ENCODE peak calls at places on chromosomes 1 and 21, in six cellular contexts. One of them, this sample, is unnamed.

GRCh38 chr1:4424766-4425165 is 229.6 kb upstream of the AJAP1 start:
- DNase-seq in germinal center: no peak
- DNase-seq in IMR-90: no peak
- DNase-seq in fibroblast of pulmonary artery: no peak
- DNase-seq in lung microvascular endothelial cell: no peak
- DNase-seq in fibroblast of mammary gland: no peak
- DNase-seq in this sample: no peak

GRCh38 chr21:29371464-29371863 is 72.7 kb downstream of the BACH1 start:
- DNase-seq in germinal center: no peak
- DNase-seq in IMR-90: no peak
- DNase-seq in fibroblast of pulmonary artery: no peak
- DNase-seq in lung microvascular endothelial cell: no peak
- DNase-seq in fibroblast of mammary gland: peak
- DNase-seq in this sample: no peak

GRCh38 chr1:65065535-65066378 is 82.2 kb upstream of the AK4 start:
- DNase-seq in germinal center: peak
- DNase-seq in IMR-90: no peak
- DNase-seq in fibroblast of pulmonary artery: no peak
- DNase-seq in lung microvascular endothelial cell: peak
- DNase-seq in fibroblast of mammary gland: no peak
- DNase-seq in this sample: no peak

GRCh38 chr1:173122344-173122880 is 71.7 kb upstream of the TNFSF18 start:
- DNase-seq in germinal center: no peak
- DNase-seq in IMR-90: peak
- DNase-seq in fibroblast of pulmonary artery: peak
- DNase-seq in lung microvascular endothelial cell: peak
- DNase-seq in fibroblast of mammary gland: peak
- DNase-seq in this sample: no peak

GRCh38 chr1:156476501-156477298 is 23.9 kb downstream of the MEF2D start:
- DNase-seq in germinal center: no peak
- DNase-seq in IMR-90: peak
- DNase-seq in fibroblast of pulmonary artery: peak
- DNase-seq in lung microvascular endothelial cell: peak
- DNase-seq in fibroblast of mammary gland: peak
- DNase-seq in this sample: no peak

GRCh38 chr1:156668801-156669637 is 8.2 kb downstream of the NES start:
- DNase-seq in germinal center: no peak
- DNase-seq in IMR-90: no peak
- DNase-seq in fibroblast of pulmonary artery: no peak
- DNase-seq in lung microvascular endothelial cell: no peak
- DNase-seq in fibroblast of mammary gland: no peak
- DNase-seq in this sample: no peak

GRCh38 chr21:26846036-26846931 is 1.1 kb upstream of the ADAMTS1 start:
- DNase-seq in germinal center: no peak
- DNase-seq in IMR-90: peak
- DNase-seq in fibroblast of pulmonary artery: peak
- DNase-seq in lung microvascular endothelial cell: peak
- DNase-seq in fibroblast of mammary gland: peak
- DNase-seq in this sample: peak

GRCh38 chr1:204523605-204524215 is 7.5 kb downstream of the MDM4 start:
- DNase-seq in germinal center: no peak
- DNase-seq in IMR-90: no peak
- DNase-seq in fibroblast of pulmonary artery: no peak
- DNase-seq in lung microvascular endothelial cell: no peak
- DNase-seq in fibroblast of mammary gland: peak
- DNase-seq in this sample: peak

GRCh38 chr1:239987103-239987745 is 104.5 kb upstream of the FMN2 start:
- DNase-seq in germinal center: no peak
- DNase-seq in IMR-90: peak
- DNase-seq in fibroblast of pulmonary artery: peak
- DNase-seq in lung microvascular endothelial cell: peak
- DNase-seq in fibroblast of mammary gland: peak
- DNase-seq in this sample: peak

GRCh38 chr1:115255154-115255553 is 82.9 kb downstream of the NGF start:
- DNase-seq in germinal center: no peak
- DNase-seq in IMR-90: no peak
- DNase-seq in fibroblast of pulmonary artery: peak
- DNase-seq in lung microvascular endothelial cell: no peak
- DNase-seq in fibroblast of mammary gland: peak
- DNase-seq in this sample: no peak

GRCh38 chr21:43203523-43204080 is 34.8 kb downstream of the CRYAA start:
- DNase-seq in germinal center: no peak
- DNase-seq in IMR-90: no peak
- DNase-seq in fibroblast of pulmonary artery: no peak
- DNase-seq in lung microvascular endothelial cell: no peak
- DNase-seq in fibroblast of mammary gland: no peak
- DNase-seq in this sample: no peak

GRCh38 chr1:181918893-181919728 is 142.4 kb downstream of the ZNF648 start:
- DNase-seq in germinal center: no peak
- DNase-seq in IMR-90: no peak
- DNase-seq in fibroblast of pulmonary artery: no peak
- DNase-seq in lung microvascular endothelial cell: no peak
- DNase-seq in fibroblast of mammary gland: no peak
- DNase-seq in this sample: no peak

GRCh38 chr1:200638073-200638472 is 17.5 kb upstream of the KIF14 start:
- DNase-seq in germinal center: no peak
- DNase-seq in IMR-90: no peak
- DNase-seq in fibroblast of pulmonary artery: no peak
- DNase-seq in lung microvascular endothelial cell: no peak
- DNase-seq in fibroblast of mammary gland: no peak
- DNase-seq in this sample: no peak

GRCh38 chr1:248243204-248243603 is 12.0 kb downstream of the OR2M4 start:
- DNase-seq in germinal center: peak
- DNase-seq in IMR-90: peak
- DNase-seq in fibroblast of pulmonary artery: peak
- DNase-seq in lung microvascular endothelial cell: peak
- DNase-seq in fibroblast of mammary gland: peak
- DNase-seq in this sample: peak

GRCh38 chr1:174158767-174159252 is 510 bp upstream of the RABGAP1L start:
- DNase-seq in germinal center: peak
- DNase-seq in IMR-90: no peak
- DNase-seq in fibroblast of pulmonary artery: no peak
- DNase-seq in lung microvascular endothelial cell: no peak
- DNase-seq in fibroblast of mammary gland: no peak
- DNase-seq in this sample: no peak

GRCh38 chr1:203702130-203702577 is 62.8 kb upstream of the LAX1 start:
- DNase-seq in germinal center: peak
- DNase-seq in IMR-90: peak
- DNase-seq in fibroblast of pulmonary artery: peak
- DNase-seq in lung microvascular endothelial cell: peak
- DNase-seq in fibroblast of mammary gland: peak
- DNase-seq in this sample: peak

GRCh38 chr1:68078647-68079046 is 28.2 kb upstream of the DIRAS3 start:
- DNase-seq in germinal center: no peak
- DNase-seq in IMR-90: no peak
- DNase-seq in fibroblast of pulmonary artery: no peak
- DNase-seq in lung microvascular endothelial cell: no peak
- DNase-seq in fibroblast of mammary gland: no peak
- DNase-seq in this sample: no peak

GRCh38 chr1:54548389-54549044 is 489 bp downstream of the ACOT11 start:
- DNase-seq in germinal center: no peak
- DNase-seq in IMR-90: no peak
- DNase-seq in fibroblast of pulmonary artery: no peak
- DNase-seq in lung microvascular endothelial cell: no peak
- DNase-seq in fibroblast of mammary gland: no peak
- DNase-seq in this sample: no peak

GRCh38 chr1:230310381-230311163 is 115.6 kb downstream of the PGBD5 start:
- DNase-seq in germinal center: peak
- DNase-seq in IMR-90: peak
- DNase-seq in fibroblast of pulmonary artery: peak
- DNase-seq in lung microvascular endothelial cell: peak
- DNase-seq in fibroblast of mammary gland: peak
- DNase-seq in this sample: peak

GRCh38 chr1:108077991-108078390 is 113.0 kb upstream of the VAV3 start:
- DNase-seq in germinal center: no peak
- DNase-seq in IMR-90: no peak
- DNase-seq in fibroblast of pulmonary artery: no peak
- DNase-seq in lung microvascular endothelial cell: no peak
- DNase-seq in fibroblast of mammary gland: no peak
- DNase-seq in this sample: no peak

GRCh38 chr1:230396966-230397365 is 29.2 kb downstream of the PGBD5 start:
- DNase-seq in germinal center: no peak
- DNase-seq in IMR-90: no peak
- DNase-seq in fibroblast of pulmonary artery: no peak
- DNase-seq in lung microvascular endothelial cell: no peak
- DNase-seq in fibroblast of mammary gland: no peak
- DNase-seq in this sample: no peak

GRCh38 chr21:38212716-38213115 is 44.1 kb upstream of the KCNJ15 start:
- DNase-seq in germinal center: no peak
- DNase-seq in IMR-90: no peak
- DNase-seq in fibroblast of pulmonary artery: no peak
- DNase-seq in lung microvascular endothelial cell: no peak
- DNase-seq in fibroblast of mammary gland: no peak
- DNase-seq in this sample: no peak

GRCh38 chr1:214271174-214271858 is 9.6 kb upstream of the SMYD2 start:
- DNase-seq in germinal center: no peak
- DNase-seq in IMR-90: no peak
- DNase-seq in fibroblast of pulmonary artery: no peak
- DNase-seq in lung microvascular endothelial cell: peak
- DNase-seq in fibroblast of mammary gland: no peak
- DNase-seq in this sample: no peak

GRCh38 chr1:185861630-185862029 is 127.4 kb downstream of the HMCN1 start:
- DNase-seq in germinal center: no peak
- DNase-seq in IMR-90: peak
- DNase-seq in fibroblast of pulmonary artery: peak
- DNase-seq in lung microvascular endothelial cell: peak
- DNase-seq in fibroblast of mammary gland: peak
- DNase-seq in this sample: no peak

GRCh38 chr1:116001739-116002487 is 25.6 kb downstream of the SLC22A15 start:
- DNase-seq in germinal center: no peak
- DNase-seq in IMR-90: no peak
- DNase-seq in fibroblast of pulmonary artery: no peak
- DNase-seq in lung microvascular endothelial cell: no peak
- DNase-seq in fibroblast of mammary gland: peak
- DNase-seq in this sample: peak

GRCh38 chr1:97845805-97846204 is 75.0 kb downstream of the DPYD start:
- DNase-seq in germinal center: no peak
- DNase-seq in IMR-90: no peak
- DNase-seq in fibroblast of pulmonary artery: no peak
- DNase-seq in lung microvascular endothelial cell: no peak
- DNase-seq in fibroblast of mammary gland: no peak
- DNase-seq in this sample: no peak

GRCh38 chr1:58585591-58586151 is 8.6 kb upstream of the TACSTD2 start:
- DNase-seq in germinal center: no peak
- DNase-seq in IMR-90: peak
- DNase-seq in fibroblast of pulmonary artery: peak
- DNase-seq in lung microvascular endothelial cell: no peak
- DNase-seq in fibroblast of mammary gland: peak
- DNase-seq in this sample: peak

GRCh38 chr1:47708658-47709301 is 270.9 kb downstream of the FOXD2 start:
- DNase-seq in germinal center: peak
- DNase-seq in IMR-90: no peak
- DNase-seq in fibroblast of pulmonary artery: no peak
- DNase-seq in lung microvascular endothelial cell: no peak
- DNase-seq in fibroblast of mammary gland: no peak
- DNase-seq in this sample: no peak

GRCh38 chr1:32364836-32365235 is 2.5 kb downstream of the TSSK3 start:
- DNase-seq in germinal center: no peak
- DNase-seq in IMR-90: no peak
- DNase-seq in fibroblast of pulmonary artery: no peak
- DNase-seq in lung microvascular endothelial cell: no peak
- DNase-seq in fibroblast of mammary gland: no peak
- DNase-seq in this sample: no peak

GRCh38 chr1:232333419-232333767 is 296.5 kb downstream of the SIPA1L2 start:
- DNase-seq in germinal center: no peak
- DNase-seq in IMR-90: no peak
- DNase-seq in fibroblast of pulmonary artery: no peak
- DNase-seq in lung microvascular endothelial cell: no peak
- DNase-seq in fibroblast of mammary gland: no peak
- DNase-seq in this sample: no peak

GRCh38 chr1:23793018-23793781 is 2.3 kb downstream of the LYPLA2 start:
- DNase-seq in germinal center: no peak
- DNase-seq in IMR-90: no peak
- DNase-seq in fibroblast of pulmonary artery: peak
- DNase-seq in lung microvascular endothelial cell: peak
- DNase-seq in fibroblast of mammary gland: peak
- DNase-seq in this sample: peak

GRCh38 chr1:53633073-53633704 is 105.8 kb downstream of the GLIS1 start:
- DNase-seq in germinal center: no peak
- DNase-seq in IMR-90: no peak
- DNase-seq in fibroblast of pulmonary artery: no peak
- DNase-seq in lung microvascular endothelial cell: no peak
- DNase-seq in fibroblast of mammary gland: no peak
- DNase-seq in this sample: no peak

GRCh38 chr21:42302794-42303193 is 12.4 kb downstream of the TFF3 start:
- DNase-seq in germinal center: no peak
- DNase-seq in IMR-90: no peak
- DNase-seq in fibroblast of pulmonary artery: no peak
- DNase-seq in lung microvascular endothelial cell: no peak
- DNase-seq in fibroblast of mammary gland: no peak
- DNase-seq in this sample: no peak

GRCh38 chr1:15231714-15232201 is 15.3 kb upstream of the FHAD1 start:
- DNase-seq in germinal center: no peak
- DNase-seq in IMR-90: no peak
- DNase-seq in fibroblast of pulmonary artery: no peak
- DNase-seq in lung microvascular endothelial cell: no peak
- DNase-seq in fibroblast of mammary gland: no peak
- DNase-seq in this sample: no peak

GRCh38 chr21:33587792-33588484 is 546 bp downstream of the DONSON start:
- DNase-seq in germinal center: peak
- DNase-seq in IMR-90: peak
- DNase-seq in fibroblast of pulmonary artery: peak
- DNase-seq in lung microvascular endothelial cell: peak
- DNase-seq in fibroblast of mammary gland: peak
- DNase-seq in this sample: peak

GRCh38 chr1:24293392-24294227 is 25.5 kb upstream of the GRHL3 start:
- DNase-seq in germinal center: no peak
- DNase-seq in IMR-90: no peak
- DNase-seq in fibroblast of pulmonary artery: no peak
- DNase-seq in lung microvascular endothelial cell: no peak
- DNase-seq in fibroblast of mammary gland: no peak
- DNase-seq in this sample: no peak

GRCh38 chr1:7473223-7474142 is 297.6 kb upstream of the VAMP3 start:
- DNase-seq in germinal center: no peak
- DNase-seq in IMR-90: no peak
- DNase-seq in fibroblast of pulmonary artery: no peak
- DNase-seq in lung microvascular endothelial cell: no peak
- DNase-seq in fibroblast of mammary gland: no peak
- DNase-seq in this sample: no peak

This sample was measured in MCF 10A.